ENCODE peak calls at places on chromosomes 7 and 10, in four cellular contexts. Y is WTC11, S is K562, O is HepG2. I is an unnamed sample.
A peak's percentile ranks its signal among the peaks of the same experiment; 100 is the strongest.

GRCh38 chr10:86265877-86266259 is 100.7 kb downstream of the GRID1 start:
- DNase-seq in O (no peak), Y (no peak), S (no peak), I (no peak)

GRCh38 chr10:73648975-73649829 is 6.6 kb downstream of the SYNPO2L start:
- DNase-seq in Y (no peak), O (peak; percentile 41), S (peak; percentile 87), I (no peak)

GRCh38 chr7:116443101-116443523 is 56.4 kb upstream of the CAV2 start:
- DNase-seq in Y (no peak), O (peak; percentile 6), S (no peak), I (peak; percentile 93)

GRCh38 chr7:21108182-21108581 is 319.7 kb upstream of the SP4 start:
- DNase-seq in S (no peak), Y (no peak), O (no peak), I (no peak)

GRCh38 chr10:126731613-126731995 is 61.1 kb upstream of the C10orf90 start:
- DNase-seq in Y (no peak), S (no peak), O (no peak), I (no peak)

GRCh38 chr10:59991117-59991516 is 84.8 kb upstream of the CCDC6 start:
- DNase-seq in O (no peak), Y (no peak), S (no peak), I (no peak)

GRCh38 chr7:99864041-99864440 is 12.8 kb downstream of the OR2AE1 start:
- DNase-seq in O (no peak), Y (no peak), S (no peak), I (no peak)

GRCh38 chr10:35635576-35635975 is 6.5 kb downstream of the FZD8 start:
- DNase-seq in S (peak; percentile 63), O (peak; percentile 66), Y (peak; percentile 20), I (peak; percentile 77)

GRCh38 chr7:100122067-100122466 is 2.6 kb downstream of the CNPY4 start:
- DNase-seq in Y (no peak), O (peak; percentile 90), S (no peak), I (no peak)

GRCh38 chr10:28783089-28783488 is 105.8 kb downstream of the BAMBI start:
- DNase-seq in O (peak; percentile 38), S (no peak), Y (no peak), I (no peak)

GRCh38 chr10:117553815-117554172 is 11.2 kb downstream of the EMX2 start:
- DNase-seq in O (no peak), Y (peak; percentile 47), S (no peak), I (no peak)

GRCh38 chr7:156380261-156380660 is 260.3 kb upstream of the RNF32 start:
- DNase-seq in O (peak; percentile 22), Y (no peak), S (no peak), I (no peak)

GRCh38 chr7:95716357-95717122 is 55.8 kb upstream of the DYNC1I1 start:
- DNase-seq in S (no peak), O (peak; percentile 5), Y (no peak), I (no peak)

GRCh38 chr7:154484406-154484805 is 432.2 kb downstream of the DPP6 start:
- DNase-seq in Y (no peak), O (no peak), S (peak; percentile 19), I (no peak)

GRCh38 chr7:80767655-80768054 is 129.2 kb downstream of the CD36 start:
- DNase-seq in Y (no peak), S (no peak), O (no peak), I (no peak)

GRCh38 chr10:112996462-112996861 is 46.4 kb downstream of the TCF7L2 start:
- DNase-seq in O (no peak), Y (no peak), S (no peak), I (no peak)

GRCh38 chr7:45089314-45089891 is 634 bp upstream of the NACAD start:
- DNase-seq in Y (peak; percentile 95), O (no peak), S (peak; percentile 90), I (peak; percentile 58)

GRCh38 chr10:43250625-43250924 is 16.3 kb downstream of the RASGEF1A start:
- DNase-seq in S (no peak), Y (no peak), O (no peak), I (no peak)

GRCh38 chr7:133061357-133061756 is 20.5 kb downstream of the CHCHD3 start:
- DNase-seq in Y (no peak), S (no peak), O (no peak), I (no peak)

GRCh38 chr10:20887706-20888535 is 9.2 kb downstream of the NEBL start:
- DNase-seq in S (no peak), Y (no peak), O (no peak), I (no peak)

GRCh38 chr10:20890009-20890408 is 7.1 kb downstream of the NEBL start:
- DNase-seq in S (no peak), Y (no peak), O (no peak), I (no peak)

GRCh38 chr10:20891338-20891714 is 5.8 kb downstream of the NEBL start:
- DNase-seq in Y (no peak), O (no peak), S (no peak), I (no peak)

GRCh38 chr10:20890491-20891337 is 6.4 kb downstream of the NEBL start:
- DNase-seq in S (no peak), O (no peak), Y (no peak), I (no peak)

DNA sequence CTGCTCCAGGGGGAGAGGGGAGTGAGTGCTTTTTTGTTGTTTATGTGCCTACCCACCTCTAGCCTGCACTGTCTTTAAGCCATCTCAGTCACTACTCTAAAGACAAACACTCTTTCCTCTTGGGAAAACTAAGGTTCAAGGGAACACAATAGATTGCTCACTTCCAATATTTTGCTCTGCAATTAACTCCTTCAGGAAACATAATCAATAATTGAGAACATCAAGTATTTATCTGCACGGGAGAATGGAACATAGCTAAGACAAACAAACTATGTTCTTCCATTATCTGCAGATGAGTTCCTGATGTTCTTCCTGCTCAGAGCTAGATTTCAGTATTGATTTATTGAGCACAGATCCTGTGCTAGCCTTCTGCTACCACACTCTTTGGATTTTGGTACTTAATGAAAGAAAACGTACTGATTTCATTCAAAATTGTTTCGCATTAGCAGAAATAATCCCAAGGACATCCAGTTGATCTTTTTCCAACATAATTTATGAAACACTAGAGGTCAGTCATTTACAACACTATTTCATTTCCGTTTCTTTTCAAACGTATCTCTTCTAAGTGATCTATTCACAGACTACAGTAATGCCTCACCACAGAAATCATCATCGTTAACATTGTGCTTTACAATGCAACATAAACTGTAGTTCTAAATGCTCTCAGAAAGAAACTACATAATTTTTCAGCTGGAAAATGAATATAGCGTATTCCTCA is 8.3 kb downstream of the NEBL start:
- DNase-seq in O (no peak), S (no peak), Y (no peak), I (no peak)
- TF ChIP-seq NR3C1 in O (no peak), S (no peak), Y (no peak), I (no peak)

GRCh38 chr10:78178940-78179339 is 145.3 kb downstream of the RPS24 start:
- DNase-seq in O (no peak), Y (no peak), S (no peak), I (no peak)
- TF ChIP-seq NR3C1 in O (no peak), Y (no peak), S (no peak), I (no peak)

GRCh38 chr7:137873524-137873923 is 26.8 kb upstream of the DGKI start:
- DNase-seq in S (no peak), O (no peak), Y (no peak), I (no peak)

GRCh38 chr7:137869260-137869659 is 22.5 kb upstream of the DGKI start:
- DNase-seq in Y (no peak), S (no peak), O (no peak), I (no peak)

GRCh38 chr7:137870684-137871083 is 23.9 kb upstream of the DGKI start:
- DNase-seq in S (no peak), O (no peak), Y (no peak), I (no peak)

GRCh38 chr7:137870078-137870477 is 23.3 kb upstream of the DGKI start:
- DNase-seq in Y (no peak), S (no peak), O (no peak), I (no peak)

DNA sequence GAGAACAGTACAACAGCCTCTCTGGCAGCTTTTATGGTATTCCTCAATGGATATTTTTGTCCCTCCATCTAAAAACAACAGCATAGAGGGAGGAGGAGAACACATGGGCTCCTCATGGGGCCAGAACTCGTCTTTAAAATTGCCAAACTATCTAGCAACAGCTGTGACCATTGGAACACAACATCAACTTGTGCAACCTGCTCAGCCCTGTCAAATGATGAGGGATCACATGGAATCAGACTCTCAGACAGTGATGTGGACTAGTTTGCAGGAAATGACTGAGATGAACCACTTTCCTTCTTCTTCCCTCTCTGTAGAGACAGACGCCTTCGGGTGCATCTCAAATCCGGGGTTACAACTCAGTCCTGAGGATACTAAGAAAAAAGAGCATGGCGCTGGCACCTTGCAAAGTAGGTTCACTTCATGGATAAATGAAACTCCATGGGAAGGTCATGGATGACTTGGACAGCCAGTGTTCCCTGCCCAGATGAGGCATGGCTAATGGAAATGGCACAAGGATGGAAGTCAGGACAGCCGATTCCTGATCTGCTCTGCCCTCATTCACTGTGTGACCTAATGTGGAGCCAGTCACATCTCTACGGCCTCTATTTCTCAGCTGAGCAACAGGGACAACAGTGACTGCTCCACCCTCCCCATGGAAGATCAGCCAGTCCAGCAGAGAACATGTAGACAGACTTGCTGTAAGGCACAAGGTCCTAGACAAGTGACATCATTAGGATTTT is 24.6 kb upstream of the DGKI start:
- DNase-seq in O (no peak), S (no peak), Y (no peak), I (no peak)
- TF ChIP-seq NR3C1 in O (no peak), S (no peak), Y (no peak), I (no peak)

DNA sequence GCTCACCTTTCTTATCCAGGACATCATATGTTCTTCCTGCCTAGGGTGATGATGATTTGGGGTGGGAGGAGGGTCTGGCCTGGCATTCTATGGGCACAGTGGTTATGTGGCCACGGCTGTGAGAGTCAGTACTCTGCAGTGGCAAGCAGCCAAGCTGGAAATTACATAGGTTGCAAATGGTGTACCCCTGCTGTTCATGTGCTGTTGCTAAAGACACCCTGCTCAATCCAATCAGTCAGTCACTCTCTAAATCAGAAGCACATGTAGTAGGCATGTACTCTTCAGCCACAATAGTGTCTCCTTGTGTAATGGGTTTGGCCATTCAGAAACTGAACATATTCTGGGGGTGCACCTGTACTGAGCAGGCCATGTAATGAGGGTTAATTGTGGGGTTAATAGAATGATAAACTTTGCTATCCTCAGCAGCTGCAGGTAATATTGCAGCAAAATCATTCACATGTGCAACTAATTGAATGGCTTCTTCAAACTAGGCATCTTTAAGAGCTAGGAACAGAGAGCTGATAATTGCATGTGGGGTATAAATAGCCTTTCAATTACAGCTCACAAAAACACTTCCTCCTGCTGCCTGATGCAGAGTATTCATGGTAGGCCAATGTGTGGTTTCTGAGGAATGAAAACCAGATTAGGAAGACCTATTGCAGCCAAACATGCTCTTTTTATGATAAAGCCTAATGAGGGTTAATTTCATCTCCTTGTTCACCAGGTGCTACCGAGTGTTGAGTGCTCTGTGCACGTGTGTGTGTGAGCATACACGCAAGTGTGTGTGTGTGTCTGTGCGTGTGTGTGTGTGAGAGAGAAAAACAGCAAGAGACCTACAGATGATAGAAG is 448.9 kb upstream of the ANKRD30A start:
- DNase-seq in O (no peak), S (no peak), Y (no peak), I (no peak)
- TF ChIP-seq NR3C1 in O (no peak), S (no peak), Y (no peak), I (no peak)

GRCh38 chr7:23373151-23374004 is 74.2 kb downstream of the MALSU1 start:
- DNase-seq in S (no peak), O (no peak), Y (no peak), I (no peak)
- TF ChIP-seq NR3C1 in S (no peak), O (no peak), Y (no peak), I (no peak)

GRCh38 chr10:33965795-33966581 is 631.5 kb upstream of the NRP1 start:
- DNase-seq in O (peak; percentile 32), S (no peak), Y (no peak), I (no peak)

GRCh38 chr10:33968983-33969382 is 634.5 kb upstream of the NRP1 start:
- DNase-seq in O (no peak), Y (no peak), S (no peak), I (no peak)

GRCh38 chr10:33967721-33968120 is 633.3 kb upstream of the NRP1 start:
- DNase-seq in Y (no peak), S (no peak), O (no peak), I (no peak)

GRCh38 chr10:33963656-33964175 is 629.2 kb upstream of the NRP1 start:
- DNase-seq in Y (no peak), S (no peak), O (no peak), I (no peak)
- TF ChIP-seq NR3C1 in Y (no peak), S (no peak), O (no peak), I (no peak)

I was measured in A549.